ENCODE peak calls at places on chromosomes 3 and 15, in six cellular contexts. B is HL-60, A is activated T-helper 1 cell treated with Interleukin-2 at 50 U/mL for 16 hours, F is brain microvascular endothelial cell, M is LHCN-M2, X is substantia nigra. W is an unnamed sample.

GRCh38 chr3:26630669-26631384 is 8.3 kb downstream of the LRRC3B start:
- DNase-seq in B (no peak), M (no peak), A (no peak), F (no peak), X (no peak), W (no peak)

GRCh38 chr3:165185707-165186327 is 10.4 kb downstream of the SLITRK3 start:
- DNase-seq in A (no peak), F (peak), B (peak), M (peak), X (no peak), W (no peak)

GRCh38 chr15:93037341-93038063 is 51.5 kb downstream of the RGMA start:
- DNase-seq in X (peak), B (peak), F (peak), A (no peak), M (peak), W (peak)

GRCh38 chr3:122560680-122561079 is 3.4 kb downstream of the PARP9 start:
- DNase-seq in M (peak), A (peak), B (peak), X (peak), F (peak), W (peak)

GRCh38 chr3:188901126-188901525 is 270.6 kb upstream of the TPRG1 start:
- DNase-seq in A (no peak), X (no peak), M (peak), B (no peak), F (peak), W (no peak)

GRCh38 chr15:74531144-74531811 is 9.7 kb upstream of the ARID3B start:
- DNase-seq in A (no peak), M (peak), F (peak), B (no peak), X (no peak), W (no peak)

GRCh38 chr3:157300091-157300490 is 136.6 kb upstream of the PTX3 start:
- DNase-seq in A (no peak), X (no peak), B (no peak), F (no peak), M (peak), W (no peak)

GRCh38 chr3:105809204-105809893 is 59.5 kb downstream of the CBLB start:
- DNase-seq in X (no peak), A (no peak), F (no peak), B (no peak), M (no peak), W (no peak)

GRCh38 chr3:127915115-127915936 is at the start of gene KBTBD12:
- DNase-seq in A (no peak), B (no peak), X (peak), F (no peak), M (no peak), W (peak)

GRCh38 chr3:29655016-29655415 is 374.1 kb downstream of the RBMS3 start:
- DNase-seq in F (no peak), X (no peak), A (no peak), M (no peak), B (no peak), W (no peak)

GRCh38 chr3:183692436-183692835 is 5.2 kb upstream of the YEATS2 start:
- DNase-seq in F (no peak), A (no peak), X (no peak), B (no peak), M (no peak), W (no peak)

GRCh38 chr3:50415066-50415465 is 55.7 kb upstream of the TMEM115 start:
- DNase-seq in F (no peak), M (no peak), A (no peak), B (no peak), X (no peak), W (no peak)

GRCh38 chr3:47802734-47803477 is at the start of gene DHX30:
- DNase-seq in A (peak), X (peak), F (peak), B (peak), M (peak), W (peak)

GRCh38 chr3:12929801-12930200 is 88.4 kb upstream of the RPL32 start:
- DNase-seq in B (no peak), A (no peak), X (no peak), F (no peak), M (no peak), W (peak)

GRCh38 chr3:177145954-177146353 is 51.3 kb downstream of the TBL1XR1 start:
- DNase-seq in A (no peak), B (no peak), F (no peak), M (no peak), X (no peak), W (no peak)

GRCh38 chr3:151195818-151196217 is 7.2 kb downstream of the GPR171 start:
- DNase-seq in F (no peak), M (no peak), A (no peak), X (no peak), B (no peak), W (no peak)

GRCh38 chr3:101878589-101878988 is 29.3 kb downstream of the NFKBIZ start:
- DNase-seq in F (no peak), A (no peak), M (no peak), X (no peak), B (no peak), W (no peak)

GRCh38 chr15:78365931-78366330 is 25.8 kb downstream of the CRABP1 start:
- DNase-seq in A (no peak), B (no peak), F (no peak), X (no peak), M (no peak), W (no peak)

GRCh38 chr3:42501321-42501680 is 1.1 kb upstream of the VIPR1 start:
- DNase-seq in B (no peak), M (no peak), F (no peak), A (no peak), X (no peak), W (no peak)

W was measured in putamen.